ENCODE peak calls at places on chromosomes 2 and 18, in four cellular contexts. W, N, B and P are unnamed samples.

GRCh38 chr2:189916651-189917050 is 132.4 kb downstream of the PMS1 start:
- DNase-seq in B (no peak), N (no peak), W (no peak), P (no peak)

GRCh38 chr18:13441731-13442130 is 223.2 kb downstream of the LDLRAD4 start:
- DNase-seq in B (no peak), W (no peak), N (no peak), P (no peak)

GRCh38 chr2:229454934-229455631 is 184.0 kb upstream of the PID1 start:
- DNase-seq in W (no peak), N (no peak), B (no peak), P (no peak)

GRCh38 chr2:39991298-39991697 is 212.2 kb upstream of the THUMPD2 start:
- DNase-seq in B (no peak), W (no peak), N (no peak), P (no peak)

GRCh38 chr18:33404244-33404873 is 36.2 kb downstream of the CCDC178 start:
- DNase-seq in W (no peak), N (no peak), B (no peak), P (no peak)

GRCh38 chr2:118292991-118293390 is 204.7 kb downstream of the INSIG2 start:
- DNase-seq in N (no peak), W (no peak), B (no peak), P (no peak)

GRCh38 chr2:102020596-102021170 is 28.9 kb downstream of the IL1R2 start:
- DNase-seq in W (peak; percentile 90), N (peak; percentile 97), B (peak; percentile 92), P (peak; percentile 91)

GRCh38 chr2:122531803-122532344 is 776.4 kb downstream of the TSN start:
- DNase-seq in W (no peak), B (no peak), N (peak; percentile 96), P (no peak)

GRCh38 chr2:9231291-9232165 is 24.9 kb downstream of the ASAP2 start:
- DNase-seq in B (no peak), N (no peak), W (no peak), P (peak; percentile 75)

GRCh38 chr2:148455791-148456190 is 188.8 kb upstream of the EPC2 start:
- DNase-seq in B (no peak), N (no peak), W (no peak), P (no peak)

GRCh38 chr18:12307251-12307736 is 747 bp upstream of the TUBB6 start:
- DNase-seq in W (peak; percentile 72), B (peak; percentile 78), N (peak; percentile 78), P (peak; percentile 79)

GRCh38 chr2:235270951-235271350 is 222.9 kb upstream of the AGAP1 start:
- DNase-seq in W (no peak), N (no peak), B (no peak), P (no peak)

GRCh38 chr2:236089271-236090026 is 78.7 kb downstream of the GBX2 start:
- DNase-seq in B (no peak), N (no peak), W (no peak), P (peak; percentile 32)

GRCh38 chr2:189613077-189613636 is 32.6 kb upstream of the SLC40A1 start:
- DNase-seq in N (peak; percentile 63), W (no peak), B (no peak), P (no peak)

GRCh38 chr18:6441201-6441600 is 26.5 kb upstream of the L3MBTL4 start:
- DNase-seq in W (no peak), B (no peak), N (no peak), P (no peak)

GRCh38 chr18:70004698-70005097 is 57.0 kb upstream of the CD226 start:
- DNase-seq in W (no peak), B (no peak), N (no peak), P (no peak)

GRCh38 chr2:164028764-164029534 is 293.1 kb upstream of the FIGN start:
- DNase-seq in N (no peak), W (no peak), B (no peak), P (no peak)

GRCh38 chr18:23853448-23854210 is 160.9 kb upstream of the TTC39C start:
- DNase-seq in B (no peak), N (no peak), W (no peak), P (no peak)

GRCh38 chr18:3062798-3063563 is 50.0 kb upstream of the LPIN2 start:
- DNase-seq in W (peak; percentile 72), B (peak; percentile 68), N (peak; percentile 88), P (peak; percentile 89)

GRCh38 chr18:44681611-44682010 is 923 bp downstream of the SETBP1 start:
- DNase-seq in W (no peak), B (no peak), N (no peak), P (no peak)

GRCh38 chr18:44681039-44681595 is 429 bp downstream of the SETBP1 start:
- DNase-seq in W (no peak), N (no peak), B (peak; percentile 24), P (no peak)

GRCh38 chr18:44683566-44683965 is 2.9 kb downstream of the SETBP1 start:
- DNase-seq in N (no peak), W (no peak), B (no peak), P (no peak)

GRCh38 chr18:44682871-44683221 is 2.2 kb downstream of the SETBP1 start:
- DNase-seq in B (peak; percentile 54), W (no peak), N (peak; percentile 89), P (no peak)

GRCh38 chr18:44682181-44682870 is 1.6 kb downstream of the SETBP1 start:
- DNase-seq in N (no peak), W (peak; percentile 37), B (peak; percentile 71), P (peak; percentile 59)
- H3K4me1 ChIP-seq in N (peaks cover 23% of the 10 kb centered on the region), W (no peaks in the 10 kb centered on the region), B (peaks cover 6% of the 10 kb centered on the region), P (no peaks in the 10 kb centered on the region)

GRCh38 chr2:152694161-152694661 is 23.1 kb downstream of the PRPF40A start:
- DNase-seq in B (no peak), N (no peak), W (no peak), P (no peak)
- H3K4me3 ChIP-seq in B (peak overlapping the region; percentile 8), N (no peak overlapping the region), W (peak overlapping the region; percentile 49), P (no peak overlapping the region)

DNA sequence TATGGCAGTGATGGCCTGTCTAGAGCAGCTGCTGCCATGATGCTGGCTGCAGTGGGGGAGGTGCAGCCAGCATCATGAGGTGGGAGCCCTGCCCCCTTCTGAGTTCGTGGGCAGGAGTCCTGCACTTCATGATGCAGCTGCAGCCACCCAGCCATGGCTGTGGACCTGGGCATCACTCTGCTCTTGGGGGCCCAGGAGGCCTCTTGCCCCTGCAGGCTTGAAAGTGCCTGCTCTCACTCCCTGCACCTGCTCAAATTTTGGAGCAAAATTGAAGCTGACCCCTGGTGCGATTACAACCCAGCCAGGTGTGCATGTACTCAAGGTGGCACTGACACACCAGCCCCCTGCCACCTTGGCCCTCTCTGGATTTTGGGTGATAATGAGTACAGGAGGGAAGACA is 712.9 kb downstream of the NUP35 start:
- DNase-seq in W (no peak), B (no peak), N (no peak), P (no peak)
- H3K4me1 ChIP-seq in W (no peaks in the 10 kb centered on the region), B (no peaks in the 10 kb centered on the region), N (no peaks in the 10 kb centered on the region), P (no peaks in the 10 kb centered on the region)

DNA sequence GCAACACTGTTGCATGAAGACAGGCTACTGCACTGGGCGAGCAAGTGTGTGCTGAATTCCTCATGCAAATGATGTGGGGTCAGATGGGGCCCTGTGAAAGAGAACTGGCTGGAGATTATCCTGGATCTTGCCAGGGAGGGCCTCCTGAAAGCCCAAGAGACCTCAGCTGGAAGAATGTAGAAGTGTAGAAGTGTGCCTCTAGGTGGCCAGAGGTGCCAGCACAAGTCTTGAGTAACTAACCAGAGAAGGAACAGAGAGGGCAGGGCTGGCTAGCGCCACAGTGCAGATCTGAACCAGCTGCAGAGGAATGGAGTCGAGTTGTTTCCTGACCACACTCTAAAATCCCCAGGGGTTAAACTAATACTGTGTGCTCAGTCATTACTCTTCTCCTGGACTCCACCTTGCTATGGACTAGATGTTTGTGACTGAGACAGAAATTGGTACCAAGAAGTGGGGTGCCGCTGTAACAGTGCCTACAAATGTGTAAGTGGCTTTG is 399.3 kb downstream of the LRATD1 start:
- DNase-seq in N (peak; percentile 76), B (no peak), W (no peak), P (no peak)
- H3K4me3 ChIP-seq in N (no peak overlapping the region), B (no peak overlapping the region), W (no peak overlapping the region), P (no peak overlapping the region)

DNA sequence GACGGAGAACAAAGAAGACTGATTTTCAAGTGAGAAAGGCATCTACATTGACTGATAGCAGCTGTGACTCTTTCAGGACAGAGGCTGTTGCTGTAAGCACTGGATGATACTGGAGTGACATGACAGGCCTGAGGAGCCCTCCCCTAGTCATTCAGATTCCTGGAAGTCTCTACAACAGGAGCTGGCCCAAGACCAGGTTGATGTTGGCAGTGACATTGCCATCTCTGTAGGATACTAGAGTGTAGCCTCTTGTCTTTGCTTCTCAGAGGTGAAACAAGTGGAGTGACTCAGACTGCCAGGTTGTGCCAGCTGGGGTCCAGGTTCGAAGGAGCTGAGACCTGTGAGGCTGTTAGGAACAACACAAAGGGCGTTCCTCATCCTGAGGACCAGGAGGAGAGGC is 44.7 kb upstream of the SH3RF3 start:
- DNase-seq in N (no peak), W (no peak), B (no peak), P (no peak)
- H3K4me1 ChIP-seq in N (peaks cover 4% of the 10 kb centered on the region), W (no peaks in the 10 kb centered on the region), B (no peaks in the 10 kb centered on the region), P (no peaks in the 10 kb centered on the region)